ENCODE peak calls at places on chromosome 18, in four cellular contexts. J, Z, T and U are unnamed samples.

GRCh38 chr18:48728204-48728833 is 189.5 kb downstream of the CTIF start:
- DNase-seq in Z (peak; percentile 25), T (no peak), J (peak; percentile 97), U (no peak)

GRCh38 chr18:34709104-34709503 is 994 bp upstream of the DTNA start:
- DNase-seq in T (no peak), Z (no peak), J (peak; percentile 90), U (no peak)

GRCh38 chr18:37248281-37248680 is 317.3 kb downstream of the CELF4 start:
- DNase-seq in J (no peak), Z (no peak), T (no peak), U (no peak)

GRCh38 chr18:13449651-13450050 is 231.1 kb downstream of the LDLRAD4 start:
- DNase-seq in T (no peak), J (no peak), Z (no peak), U (no peak)

GRCh38 chr18:28147674-28148171 is 29.2 kb downstream of the CDH2 start:
- DNase-seq in Z (no peak), T (no peak), J (peak; percentile 53), U (no peak)

GRCh38 chr18:63881851-63882250 is 5.7 kb upstream of the SERPINB2 start:
- DNase-seq in Z (no peak), T (no peak), J (peak; percentile 70), U (no peak)

GRCh38 chr18:77057043-77057442 is 75.5 kb downstream of the MBP start:
- DNase-seq in Z (no peak), T (no peak), J (peak; percentile 28), U (no peak)

GRCh38 chr18:77067315-77068061 is 65.1 kb downstream of the MBP start:
- DNase-seq in J (peak; percentile 97), T (no peak), Z (peak; percentile 59), U (peak; percentile 75)

GRCh38 chr18:59927246-59927825 is 27.5 kb downstream of the PMAIP1 start:
- DNase-seq in Z (no peak), T (no peak), J (peak; percentile 25), U (no peak)

GRCh38 chr18:58344080-58344670 is 284.7 kb downstream of the ALPK2 start:
- DNase-seq in Z (no peak), T (no peak), J (no peak), U (no peak)

GRCh38 chr18:58338141-58338540 is 290.8 kb downstream of the ALPK2 start:
- DNase-seq in Z (no peak), T (no peak), J (no peak), U (no peak)

GRCh38 chr18:58338961-58339722 is 289.7 kb downstream of the ALPK2 start:
- DNase-seq in T (no peak), Z (no peak), J (no peak), U (no peak)

GRCh38 chr18:58345064-58345463 is 283.8 kb downstream of the ALPK2 start:
- DNase-seq in J (no peak), Z (no peak), T (no peak), U (no peak)

GRCh38 chr18:58341913-58342312 is 287.0 kb downstream of the ALPK2 start:
- DNase-seq in T (no peak), Z (no peak), J (no peak), U (no peak)
- H3K4me3 ChIP-seq in T (no peak overlapping the region), Z (no peak overlapping the region), J (no peak overlapping the region), U (no peak overlapping the region)

DNA sequence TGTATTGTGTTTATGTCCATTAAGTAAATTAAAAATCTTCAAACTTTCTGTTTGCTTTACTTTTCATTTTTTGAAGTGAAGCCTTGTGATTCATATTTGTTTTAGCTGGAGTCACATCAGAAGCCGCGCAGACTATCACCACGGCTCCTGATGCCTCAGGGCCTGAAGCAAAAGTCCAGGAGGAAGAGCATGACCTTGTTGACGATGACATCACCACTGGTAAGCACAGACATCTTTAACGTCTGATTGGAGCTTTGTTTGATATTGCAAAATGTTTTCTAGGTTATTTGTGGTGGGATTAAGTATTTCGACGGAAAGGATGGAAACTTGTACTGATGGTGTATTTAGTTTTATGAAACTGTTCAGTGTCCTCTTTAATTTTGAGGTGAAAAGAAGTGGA is 164.8 kb downstream of the WDR7 start:
- DNase-seq in T (no peak), J (no peak), Z (no peak), U (no peak)
- H3K9me2 ChIP-seq in T (no peaks in the 10 kb centered on the region), J (no peaks in the 10 kb centered on the region), Z (no peaks in the 10 kb centered on the region), U (no peaks in the 10 kb centered on the region)

GRCh38 chr18:6409933-6410332 is 4.8 kb downstream of the L3MBTL4 start:
- DNase-seq in T (no peak), J (no peak), Z (no peak), U (no peak)

GRCh38 chr18:6414118-6414722 is 491 bp downstream of the L3MBTL4 start:
- DNase-seq in T (peak; percentile 85), J (peak; percentile 36), Z (no peak), U (no peak)

GRCh38 chr18:6412933-6413472 is 1.7 kb downstream of the L3MBTL4 start:
- DNase-seq in T (no peak), J (no peak), Z (no peak), U (no peak)

GRCh38 chr18:6413554-6414117 is 1.1 kb downstream of the L3MBTL4 start:
- DNase-seq in J (no peak), T (peak; percentile 30), Z (no peak), U (no peak)

GRCh38 chr18:6411367-6411766 is 3.3 kb downstream of the L3MBTL4 start:
- DNase-seq in J (no peak), T (no peak), Z (no peak), U (no peak)
- H3K4me1 ChIP-seq in J (no peaks in the 10 kb centered on the region), T (no peaks in the 10 kb centered on the region), Z (no peaks in the 10 kb centered on the region), U (no peaks in the 10 kb centered on the region)

DNA sequence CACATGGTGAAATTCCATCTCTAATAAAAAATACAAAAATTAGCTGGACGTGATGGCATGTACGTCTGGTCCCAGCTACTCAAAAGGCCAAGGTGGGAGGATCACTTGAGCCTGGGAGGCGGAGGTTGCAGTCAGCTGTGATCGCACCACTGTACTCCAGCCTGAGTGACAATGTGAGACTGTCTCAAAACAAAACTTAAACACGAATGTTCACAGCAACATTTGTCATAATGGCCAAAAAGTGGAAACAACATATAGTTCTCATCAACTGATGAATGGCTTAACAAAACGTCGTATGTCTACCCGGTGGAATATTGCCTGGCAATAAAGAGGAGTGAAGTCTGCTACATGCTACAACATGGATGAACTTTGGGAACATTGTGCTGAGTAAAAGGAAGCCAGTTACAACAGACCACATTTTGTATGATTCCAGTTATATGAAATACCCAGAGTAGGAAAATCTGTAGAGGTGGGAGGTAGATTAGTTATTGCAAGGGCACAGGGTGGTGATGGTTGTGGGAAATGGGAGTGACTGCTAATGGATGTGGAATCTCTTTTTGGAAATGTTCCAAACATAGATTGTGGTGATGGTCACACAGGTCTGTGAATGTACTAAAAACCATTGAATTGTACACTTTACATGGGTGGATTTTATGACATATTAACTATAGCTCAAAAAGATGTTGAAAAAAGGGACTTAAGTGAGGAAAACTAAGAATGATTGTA is 478.2 kb downstream of the PTPRM start:
- DNase-seq in Z (no peak), T (no peak), J (peak; percentile 4), U (no peak)
- H3K4me3 ChIP-seq in Z (no peak overlapping the region), T (no peak overlapping the region), J (no peak overlapping the region), U (no peak overlapping the region)

GRCh38 chr18:576924-577323 is 3.3 kb upstream of the CETN1 start:
- DNase-seq in T (no peak), Z (no peak), J (no peak), U (no peak)
- H3K9me2 ChIP-seq in T (no peaks in the 10 kb centered on the region), Z (no peaks in the 10 kb centered on the region), J (no peaks in the 10 kb centered on the region), U (no peaks in the 10 kb centered on the region)

DNA sequence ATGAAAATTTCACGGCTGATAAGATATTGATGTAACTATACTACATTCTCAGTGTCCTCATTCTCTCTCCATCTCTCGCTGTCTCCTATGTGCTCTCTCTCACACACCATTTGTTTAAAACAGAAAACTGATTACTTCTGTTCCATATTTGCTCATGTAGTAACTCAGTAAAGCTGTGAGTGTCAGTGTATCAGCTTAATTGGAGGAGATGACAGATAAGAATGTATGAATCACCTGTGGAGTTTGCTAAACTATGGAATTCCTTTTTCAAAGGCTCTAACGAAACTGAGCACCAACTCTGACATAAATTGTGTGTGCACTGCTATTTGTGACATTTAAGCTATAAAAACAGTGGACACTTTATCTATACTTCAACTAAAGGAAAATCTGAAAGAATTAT is 1080.0 kb downstream of the DSC3 start:
- DNase-seq in T (no peak), Z (no peak), J (peak; percentile 8), U (no peak)
- H3K4me1 ChIP-seq in T (no peaks in the 10 kb centered on the region), Z (no peaks in the 10 kb centered on the region), J (peaks cover 8% of the 10 kb centered on the region), U (no peaks in the 10 kb centered on the region)

GRCh38 chr18:57440331-57441101 is 5.3 kb downstream of the ONECUT2 start:
- DNase-seq in T (no peak), J (no peak), Z (no peak), U (no peak)
- H3K4me3 ChIP-seq in T (no peak overlapping the region), J (no peak overlapping the region), Z (no peak overlapping the region), U (no peak overlapping the region)